ENCODE peak calls at places on chromosomes 2 and 18, in five cellular contexts. J is activated effector memory CD4-positive, alpha-beta T cell treated with anti-CD3 and anti-CD28 coated beads, Interleukin-2, amount 50 U/mL, for 16 hours; R is stromal cell of bone marrow; F is HCEC 1CT; X is A172. E is an unnamed sample.

GRCh38 chr18:8401606-8402005 is 207.6 kb upstream of the RAB12 start:
- DNase-seq in J (no peak), F (no peak), R (no peak), X (no peak), E (no peak)

GRCh38 chr18:70499218-70499691 is 210.4 kb downstream of the SOCS6 start:
- DNase-seq in R (no peak), J (no peak), F (no peak), X (no peak), E (no peak)

GRCh38 chr2:191486584-191487320 is 191.2 kb upstream of the NABP1 start:
- DNase-seq in R (peak), J (no peak), X (peak), F (peak), E (peak)

GRCh38 chr2:200247494-200247893 is 59.0 kb upstream of the SPATS2L start:
- DNase-seq in F (peak), J (no peak), X (no peak), R (no peak), E (no peak)

GRCh38 chr2:177264209-177264538 is 353 bp downstream of the NFE2L2 start:
- DNase-seq in J (no peak), F (no peak), R (no peak), X (no peak), E (peak)

GRCh38 chr2:156398176-156398575 is 38.0 kb upstream of the GPD2 start:
- DNase-seq in F (no peak), X (no peak), R (no peak), J (no peak), E (no peak)

GRCh38 chr18:8702668-8703067 is 2.7 kb upstream of the MTCL1 start:
- DNase-seq in J (no peak), X (no peak), R (no peak), F (no peak), E (no peak)

GRCh38 chr2:86223098-86223681 is 23.9 kb downstream of the MRPL35 start:
- DNase-seq in F (peak), X (peak), R (peak), J (no peak), E (no peak)

GRCh38 chr2:226673314-226673723 is 126.3 kb downstream of the IRS1 start:
- DNase-seq in F (peak), R (peak), J (no peak), X (peak), E (peak)

GRCh38 chr2:99863914-99864273 is 278.5 kb downstream of the AFF3 start:
- DNase-seq in R (no peak), J (no peak), X (peak), F (no peak), E (peak)

GRCh38 chr18:45335644-45336043 is 279.6 kb upstream of the SLC14A2 start:
- DNase-seq in F (no peak), X (no peak), R (no peak), J (no peak), E (no peak)

GRCh38 chr2:240258685-240259084 is 118.2 kb upstream of the OTOS start:
- DNase-seq in F (no peak), J (no peak), R (no peak), X (no peak), E (no peak)

GRCh38 chr2:158134655-158135054 is 33.0 kb downstream of the UPP2 start:
- DNase-seq in J (no peak), R (no peak), X (no peak), F (no peak), E (no peak)

GRCh38 chr2:98502556-98503335 is 58.1 kb downstream of the INPP4A start:
- DNase-seq in F (peak), R (no peak), J (no peak), X (peak), E (peak)

GRCh38 chr18:51361130-51361860 is 163.8 kb upstream of the MEX3C start:
- DNase-seq in J (no peak), X (peak), F (no peak), R (no peak), E (no peak)

GRCh38 chr18:28511421-28511821 is 334.5 kb upstream of the CDH2 start:
- DNase-seq in R (no peak), X (peak), J (no peak), F (peak), E (peak)

GRCh38 chr2:26503238-26503880 is 25.4 kb upstream of the OTOF start:
- DNase-seq in J (peak), R (peak), X (peak), F (peak), E (peak)

GRCh38 chr2:227677928-227678327 is 11.3 kb downstream of the SCYGR5 start:
- DNase-seq in X (no peak), R (no peak), J (no peak), F (no peak), E (no peak)

GRCh38 chr2:216074794-216075193 is 6.8 kb downstream of the PECR start:
- DNase-seq in J (no peak), R (no peak), X (peak), F (no peak), E (peak)

GRCh38 chr2:168371273-168371992 is 84.6 kb upstream of the CERS6 start:
- DNase-seq in R (no peak), J (no peak), X (no peak), F (no peak), E (no peak)

GRCh38 chr18:1002653-1003178 is 98.0 kb downstream of the ADCYAP1 start:
- DNase-seq in X (peak), J (no peak), F (no peak), R (peak), E (peak)

GRCh38 chr2:73968357-73968937 is 16.3 kb upstream of the TET3 start:
- DNase-seq in F (no peak), J (no peak), X (no peak), R (no peak), E (no peak)

GRCh38 chr2:9538000-9538507 is 17.6 kb downstream of the ADAM17 start:
- DNase-seq in R (peak), X (peak), F (peak), J (no peak), E (no peak)